ENCODE peak calls at places on chromosomes 6 and 20, in eight cellular contexts. I, E, T, X, A, Z, Q and B are unnamed samples.

GRCh38 chr6:3023663-3024483 is 24.2 kb downstream of the NQO2 start:
- DNase-seq in I (peak; percentile 93), E (peak; percentile 97), T (peak; percentile 88), X (peak; percentile 89), A (peak; percentile 87), Z (peak; percentile 83), Q (peak; percentile 95), B (peak; percentile 94)

GRCh38 chr6:122696079-122696478 is 83.4 kb upstream of the FABP7 start:
- DNase-seq in I (no peak), E (peak; percentile 27), T (no peak), X (no peak), A (no peak), Z (no peak), Q (no peak), B (no peak)

GRCh38 chr6:146357578-146358340 is 185.9 kb upstream of the RAB32 start:
- DNase-seq in I (no peak), E (peak; percentile 66), T (no peak), X (peak; percentile 66), A (no peak), Z (no peak), Q (no peak), B (no peak)

GRCh38 chr6:24571361-24571760 is 74.6 kb downstream of the KIAA0319 start:
- DNase-seq in I (no peak), E (no peak), T (no peak), X (no peak), A (no peak), Z (no peak), Q (no peak), B (no peak)

GRCh38 chr6:158039178-158039557 is 57.5 kb downstream of the SYNJ2 start:
- DNase-seq in I (peak; percentile 2), E (no peak), T (peak; percentile 86), X (no peak), A (no peak), Z (no peak), Q (no peak), B (no peak)

GRCh38 chr20:33883164-33883563 is 72.0 kb downstream of the CHMP4B start:
- DNase-seq in I (peak; percentile 47), E (no peak), T (no peak), X (peak; percentile 99), A (no peak), Z (no peak), Q (no peak), B (no peak)

GRCh38 chr20:59611286-59611685 is 6.9 kb downstream of the PHACTR3 start:
- DNase-seq in I (no peak), E (no peak), T (no peak), X (no peak), A (no peak), Z (no peak), Q (peak; percentile 16), B (no peak)

GRCh38 chr6:53794720-53795253 is at the start of gene LRRC1:
- DNase-seq in I (peak; percentile 95), E (peak; percentile 93), T (peak; percentile 98), X (peak; percentile 93), A (peak; percentile 89), Z (peak; percentile 73), Q (peak; percentile 92), B (peak; percentile 91)

GRCh38 chr20:32444474-32445220 is 86.5 kb downstream of the ASXL1 start:
- DNase-seq in I (peak; percentile 2), E (no peak), T (peak; percentile 35), X (no peak), A (no peak), Z (no peak), Q (no peak), B (peak; percentile 14)

GRCh38 chr6:79369026-79369425 is 134.5 kb upstream of the HMGN3 start:
- DNase-seq in I (no peak), E (no peak), T (no peak), X (no peak), A (no peak), Z (no peak), Q (no peak), B (no peak)

GRCh38 chr20:14259691-14260090 is 77.7 kb downstream of the FLRT3 start:
- DNase-seq in I (no peak), E (no peak), T (no peak), X (no peak), A (no peak), Z (no peak), Q (no peak), B (no peak)

GRCh38 chr6:96197241-96197640 is 181.5 kb downstream of the FUT9 start:
- DNase-seq in I (no peak), E (no peak), T (no peak), X (no peak), A (no peak), Z (no peak), Q (no peak), B (no peak)

GRCh38 chr20:51029556-51029955 is 6.6 kb upstream of the KCNG1 start:
- DNase-seq in I (no peak), E (no peak), T (no peak), X (no peak), A (no peak), Z (no peak), Q (no peak), B (no peak)

GRCh38 chr20:46562373-46563169 is 12.1 kb upstream of the OCSTAMP start:
- DNase-seq in I (peak; percentile 73), E (peak; percentile 83), T (peak; percentile 94), X (peak; percentile 79), A (peak; percentile 59), Z (peak; percentile 47), Q (peak; percentile 62), B (peak; percentile 79)

GRCh38 chr20:37777556-37777955 is 83.7 kb downstream of the CTNNBL1 start:
- DNase-seq in I (no peak), E (peak; percentile 38), T (no peak), X (no peak), A (no peak), Z (no peak), Q (no peak), B (no peak)

DNA sequence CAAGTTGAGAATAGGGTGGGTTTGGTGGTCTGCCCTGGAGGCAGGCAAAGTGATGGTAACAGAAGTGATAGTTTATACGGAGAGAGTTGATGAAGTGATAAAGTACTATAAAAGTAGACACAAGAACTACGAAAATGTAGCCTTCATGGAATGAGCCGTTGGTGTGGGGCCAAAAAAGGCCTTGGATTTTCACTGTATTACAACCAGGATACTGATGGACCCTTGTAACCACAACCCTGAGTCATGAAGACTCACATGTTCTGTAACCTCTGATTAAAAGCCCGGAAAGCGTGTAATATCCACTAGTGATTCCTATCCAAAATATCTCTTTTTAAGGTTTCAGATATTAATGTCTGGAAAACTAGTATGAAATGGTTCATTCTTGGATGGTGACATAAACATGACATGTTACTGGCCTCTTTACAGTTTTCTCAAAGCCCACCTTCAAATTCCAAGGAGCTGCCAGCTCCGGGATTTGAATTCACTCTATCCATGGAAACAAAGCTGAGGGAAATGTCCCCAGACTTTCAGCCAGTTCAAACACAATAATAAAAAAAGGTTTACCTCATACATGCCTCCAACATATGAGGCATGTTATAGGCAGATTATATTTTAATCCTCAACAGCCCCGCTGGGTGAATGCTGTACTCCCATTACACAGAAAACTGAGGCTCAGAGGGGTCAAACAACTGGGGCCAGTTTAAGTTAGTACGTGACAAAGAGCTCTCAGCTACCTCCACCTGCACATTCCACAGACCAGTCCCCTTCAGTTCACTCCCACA is 55.4 kb downstream of the MRPL14 start:
- DNase-seq in I (no peak), E (peak; percentile 94), T (no peak), X (no peak), A (no peak), Z (no peak), Q (no peak), B (no peak)
- H3K27ac ChIP-seq in I (peak overlapping the region; percentile 75), E (peak overlapping the region; percentile 93), T (no peak overlapping the region), X (no peak overlapping the region), A (no peak overlapping the region), Z (peak overlapping the region; percentile 91), Q (peak overlapping the region; percentile 89), B (no peak overlapping the region)

DNA sequence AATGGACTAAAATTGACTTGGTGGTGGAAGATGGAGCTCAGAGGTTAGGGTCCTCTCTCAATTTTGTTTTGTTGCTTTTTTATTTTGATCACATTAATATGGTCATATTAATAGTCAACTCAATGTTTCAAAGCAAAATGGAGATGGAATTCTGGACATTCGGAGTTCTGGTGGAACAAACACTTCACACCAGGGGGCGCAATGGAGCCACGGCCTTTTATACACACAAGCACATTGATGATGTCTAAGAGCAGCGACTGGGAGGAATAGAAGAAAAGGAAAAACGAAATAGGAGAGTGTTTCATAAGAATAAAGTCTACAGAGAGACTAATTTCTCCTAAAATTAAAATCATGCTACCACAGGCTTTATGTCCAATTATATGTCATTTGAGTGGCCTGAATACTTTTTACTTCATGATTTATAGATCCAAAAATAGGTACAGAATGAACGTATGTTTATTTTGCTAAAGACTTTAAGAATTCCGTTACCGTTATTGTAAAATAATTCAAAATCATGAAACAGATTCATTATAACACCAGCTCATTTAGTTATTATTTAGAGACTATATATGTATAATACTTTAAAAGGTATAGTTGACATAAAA is 197.6 kb upstream of the SASH1 start:
- DNase-seq in I (peak; percentile 72), E (peak; percentile 84), T (peak; percentile 89), X (peak; percentile 33), A (peak; percentile 54), Z (peak; percentile 39), Q (peak; percentile 66), B (no peak)
- H3K4me3 ChIP-seq in I (no peak overlapping the region), E (no peak overlapping the region), T (no peak overlapping the region), X (no peak overlapping the region), A (no peak overlapping the region), Z (no peak overlapping the region), Q (peak overlapping the region; percentile 13), B (peak overlapping the region; percentile 29)

DNA sequence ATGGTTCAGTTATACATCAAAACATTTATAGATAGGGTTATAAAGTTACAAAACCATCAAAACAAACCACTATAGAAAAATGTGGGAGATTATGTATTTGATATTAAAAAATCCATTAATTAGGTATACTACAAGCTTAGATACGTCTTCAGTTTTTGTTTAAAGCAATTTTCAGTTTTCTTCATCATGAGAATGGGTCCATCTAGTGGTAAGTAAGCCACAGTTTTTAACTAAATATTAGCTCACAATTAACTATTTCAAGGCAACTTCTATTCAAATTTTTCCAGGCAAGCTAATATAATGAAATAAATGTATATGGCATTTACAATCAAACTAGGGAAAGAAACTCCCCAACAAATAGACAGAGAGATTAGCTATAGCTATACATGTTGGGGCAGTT is 44.4 kb downstream of the RNGTT start:
- DNase-seq in I (no peak), E (peak; percentile 22), T (no peak), X (no peak), A (no peak), Z (no peak), Q (no peak), B (no peak)
- TF ChIP-seq CTCF in I (no peak), E (peak; percentile 39), T (peak; percentile 64), X (peak; percentile 32), A (no peak), Z (no peak), Q (no peak), B (no peak)

GRCh38 chr6:29680904-29681303 is at the start of gene ZFP57:
- DNase-seq in I (no peak), E (no peak), T (no peak), X (no peak), A (no peak), Z (no peak), Q (no peak), B (no peak)
- H3K27ac ChIP-seq in I (no peak within 1 kb of the TSS), E (no peak within 1 kb of the TSS), T (no peak within 1 kb of the TSS), X (no peak within 1 kb of the TSS), A (no peak within 1 kb of the TSS), Z (peak within 1 kb of the TSS; percentile 69), Q (no peak within 1 kb of the TSS), B (no peak within 1 kb of the TSS)

DNA sequence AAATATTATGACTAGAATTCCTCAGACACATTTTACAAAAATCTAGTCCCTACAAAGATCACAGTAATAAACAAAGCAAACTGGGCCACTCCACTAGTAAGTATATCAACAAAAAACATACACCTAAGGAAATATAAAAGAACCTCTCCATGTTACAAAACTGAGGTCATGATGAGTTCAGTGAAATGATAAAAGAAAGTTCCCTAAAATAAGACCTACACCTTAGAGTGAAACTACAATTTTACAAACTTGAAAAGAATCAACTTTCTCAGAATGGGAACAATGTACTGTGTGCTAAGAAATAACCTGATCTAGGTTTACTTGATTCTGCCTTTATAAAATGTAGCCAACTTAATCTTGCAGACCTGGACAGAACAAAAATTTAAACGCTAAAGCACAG is 2.0 kb downstream of the RALGAPA2 start:
- DNase-seq in I (no peak), E (no peak), T (no peak), X (no peak), A (no peak), Z (no peak), Q (no peak), B (no peak)
- H3K4me3 ChIP-seq in I (peak overlapping the region; percentile 84), E (no peak overlapping the region), T (peak overlapping the region; percentile 75), X (no peak overlapping the region), A (no peak overlapping the region), Z (peak overlapping the region; percentile 98), Q (peak overlapping the region; percentile 64), B (peak overlapping the region; percentile 95)